ENCODE peak calls at places on chromosome 1, in nine cellular contexts. T is A549, U is SK-N-SH, C is HCT116, F is GM23338, Q is HepG2, J is K562, Z is Panc1, D is GM12878. P is an unnamed sample.

GRCh38 chr1:95197616-95198252 is 36.3 kb upstream of the RWDD3 start:
- DNase-seq in T (no peak), U (no peak), C (no peak), F (no peak), Q (no peak), J (no peak), Z (no peak), D (no peak), P (no peak)

GRCh38 chr1:245797592-245798366 is 643.0 kb downstream of the KIF26B start:
- DNase-seq in T (peak; percentile 35), U (no peak), C (peak; percentile 34), F (peak; percentile 89), Q (peak; percentile 20), J (peak; percentile 76), Z (no peak), D (no peak), P (peak; percentile 44)

GRCh38 chr1:242140871-242141270 is 142.0 kb upstream of the MAP1LC3C start:
- DNase-seq in T (no peak), U (no peak), C (no peak), F (no peak), Q (no peak), J (no peak), Z (no peak), D (no peak), P (no peak)

GRCh38 chr1:12619396-12620141 is 1.6 kb upstream of the DHRS3 start:
- DNase-seq in T (peak; percentile 86), U (peak; percentile 88), C (peak; percentile 74), F (peak; percentile 94), Q (peak; percentile 70), J (peak; percentile 84), Z (peak; percentile 69), D (no peak), P (no peak)

GRCh38 chr1:30316056-30316455 is 407.3 kb downstream of the MATN1 start:
- DNase-seq in T (no peak), U (no peak), C (no peak), F (no peak), Q (no peak), J (no peak), Z (no peak), D (no peak), P (no peak)

GRCh38 chr1:72570815-72571214 is 288.5 kb upstream of the NEGR1 start:
- DNase-seq in T (no peak), U (no peak), C (no peak), F (no peak), Q (no peak), J (no peak), Z (no peak), D (no peak), P (no peak)

GRCh38 chr1:116817582-116818064 is 63.4 kb downstream of the CD2 start:
- DNase-seq in T (peak; percentile 74), U (peak; percentile 58), C (peak; percentile 75), F (peak; percentile 88), Q (peak; percentile 76), J (peak; percentile 96), Z (peak; percentile 8), D (no peak), P (peak; percentile 64)

GRCh38 chr1:210234254-210234747 is 1.7 kb downstream of the SERTAD4 start:
- DNase-seq in T (no peak), U (no peak), C (no peak), F (peak; percentile 68), Q (no peak), J (no peak), Z (no peak), D (no peak), P (no peak)

GRCh38 chr1:200674838-200675587 is 5.3 kb upstream of the DDX59 start:
- DNase-seq in T (no peak), U (no peak), C (no peak), F (no peak), Q (no peak), J (no peak), Z (no peak), D (no peak), P (no peak)
- TF ChIP-seq REST in T (no peak), U (no peak), C (no peak), F (no peak), Q (no peak), J (no peak), Z (no peak), D (no peak), P (no peak)

DNA sequence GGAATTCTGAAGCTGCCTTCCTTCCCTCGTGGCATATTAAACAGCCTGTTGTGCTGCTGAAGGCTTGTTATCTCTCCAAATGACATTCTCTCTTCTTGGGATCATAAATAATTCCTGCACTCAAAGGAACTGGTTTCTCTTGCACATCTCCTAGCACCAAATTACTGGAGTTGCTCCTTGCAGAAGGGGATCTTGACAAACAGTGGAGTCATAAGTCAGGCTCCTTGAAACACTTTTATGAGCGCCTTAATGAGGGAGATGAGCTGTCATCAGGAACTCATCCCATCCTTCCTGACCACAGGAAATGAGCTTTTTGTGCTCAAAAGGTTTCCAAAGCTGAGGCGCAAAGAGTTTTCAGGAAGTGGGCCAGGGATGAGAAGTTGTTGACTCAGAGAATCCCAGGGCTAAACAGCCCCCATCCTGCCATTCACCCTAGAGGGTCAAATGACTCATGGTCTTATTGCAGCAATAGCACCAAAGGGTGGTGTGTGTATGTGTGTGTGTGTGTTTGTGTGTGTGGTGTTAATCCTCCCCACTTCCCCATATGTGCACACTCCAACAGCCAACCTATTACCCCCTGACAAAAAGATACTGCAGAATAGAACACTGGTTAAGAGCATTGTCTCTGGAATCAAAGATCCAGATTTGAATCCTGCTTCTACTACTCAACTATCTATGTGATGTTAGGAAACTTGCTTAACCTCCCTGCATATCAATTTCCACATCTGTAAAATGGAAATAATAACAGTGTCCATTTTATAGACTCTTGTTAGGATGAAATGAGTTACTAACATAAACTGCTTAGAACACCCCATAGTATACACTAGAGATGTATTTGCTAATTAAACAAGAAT is 2.8 kb upstream of the PHC2 start:
- DNase-seq in T (peak; percentile 68), U (no peak), C (peak; percentile 99), F (no peak), Q (peak; percentile 75), J (no peak), Z (peak; percentile 97), D (no peak), P (peak; percentile 93)
- TF ChIP-seq REST in T (no peak), U (peak; percentile 70), C (no peak), F (no peak), Q (no peak), J (no peak), Z (no peak), D (no peak), P (no peak)

GRCh38 chr1:200359610-200360163 is 50.1 kb downstream of the ZNF281 start:
- DNase-seq in T (peak; percentile 53), U (no peak), C (no peak), F (no peak), Q (no peak), J (no peak), Z (no peak), D (no peak), P (peak; percentile 56)
- TF ChIP-seq REST in T (no peak), U (no peak), C (no peak), F (no peak), Q (no peak), J (no peak), Z (no peak), D (no peak), P (no peak)

DNA sequence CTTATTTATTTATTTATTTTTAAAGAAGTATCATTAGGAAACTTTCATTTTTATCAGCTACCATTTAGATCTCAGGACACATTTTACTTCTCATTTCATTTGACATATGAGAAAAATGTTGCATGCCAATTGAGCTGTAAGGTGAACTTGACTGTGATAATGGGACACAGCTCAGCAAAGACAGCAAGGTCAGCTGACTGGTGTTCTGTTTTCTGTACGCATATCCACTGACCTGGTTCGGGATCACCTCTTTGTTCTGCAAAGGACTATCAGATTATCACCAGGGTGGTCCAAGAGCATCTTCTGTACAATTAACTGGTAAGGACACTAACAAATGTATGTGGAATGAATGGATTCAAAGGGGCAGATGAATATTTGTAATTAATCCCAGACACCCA is 51.9 kb downstream of the TEX35 start:
- DNase-seq in T (no peak), U (no peak), C (no peak), F (no peak), Q (no peak), J (no peak), Z (no peak), D (no peak), P (no peak)
- TF ChIP-seq REST in T (no peak), U (no peak), C (no peak), F (no peak), Q (no peak), J (no peak), Z (no peak), D (no peak), P (no peak)

DNA sequence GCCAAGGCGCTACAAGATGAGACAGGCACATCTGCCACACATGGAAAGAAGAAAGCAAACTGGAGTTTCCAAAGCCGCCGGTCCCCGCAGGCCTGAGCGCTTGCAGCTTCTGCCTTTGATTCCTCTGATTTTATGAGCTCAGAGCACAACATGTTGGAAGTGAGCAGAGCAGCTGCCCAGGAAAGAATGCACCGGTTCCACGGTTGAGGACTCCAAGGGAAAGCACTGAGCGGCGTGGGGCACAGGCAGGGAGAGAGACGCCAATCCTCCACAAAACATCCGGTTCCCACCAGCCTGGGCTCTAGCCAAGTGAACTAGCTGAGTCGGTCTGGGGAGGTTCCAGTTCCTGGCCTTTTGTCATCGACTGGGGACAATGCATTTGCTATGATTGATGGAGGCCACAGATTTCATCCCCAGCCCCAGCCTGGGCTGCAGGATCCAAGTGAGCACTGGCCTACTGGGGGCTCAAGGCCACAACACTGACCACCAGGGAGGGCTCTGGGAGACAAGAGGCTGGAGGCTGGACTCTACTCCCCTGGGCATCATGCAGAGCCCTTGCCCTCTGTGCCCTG is 253.1 kb upstream of the IRF2BP2 start:
- DNase-seq in T (no peak), U (no peak), C (no peak), F (no peak), Q (peak; percentile 65), J (no peak), Z (no peak), D (no peak), P (no peak)
- TF ChIP-seq REST in T (no peak), U (no peak), C (no peak), F (no peak), Q (no peak), J (no peak), Z (no peak), D (no peak), P (no peak)